ENCODE peak calls at places on chromosomes 3 and 15, in four cellular contexts. One of them, this sample, is unnamed. For H3K4me1, the result is how much of the 10 kb centered on the place peaks cover.

GRCh38 chr3:123440181-123440580 is 8.7 kb downstream of the ADCY5 start:
- DNase-seq in heart right ventricle: no peak
- DNase-seq in fibroblast of lung: no peak
- DNase-seq in adrenal gland: no peak
- DNase-seq in this sample: no peak

GRCh38 chr15:23467110-23467600 is 20.1 kb upstream of the GOLGA6L2 start:
- DNase-seq in heart right ventricle: no peak
- DNase-seq in fibroblast of lung: peak
- DNase-seq in adrenal gland: no peak
- DNase-seq in this sample: no peak

GRCh38 chr3:158430448-158430847 is 140.5 kb upstream of the MLF1 start:
- DNase-seq in heart right ventricle: no peak
- DNase-seq in fibroblast of lung: no peak
- DNase-seq in adrenal gland: no peak
- DNase-seq in this sample: no peak

GRCh38 chr15:40312370-40313158 is 4.8 kb upstream of the PLCB2 start:
- DNase-seq in heart right ventricle: no peak
- DNase-seq in fibroblast of lung: no peak
- DNase-seq in adrenal gland: no peak
- DNase-seq in this sample: no peak

GRCh38 chr3:2356298-2356950 is 257.8 kb downstream of the CNTN4 start:
- DNase-seq in heart right ventricle: no peak
- DNase-seq in fibroblast of lung: no peak
- DNase-seq in adrenal gland: no peak
- DNase-seq in this sample: no peak

GRCh38 chr3:122052968-122053367 is 2.2 kb upstream of the CD86 start:
- DNase-seq in heart right ventricle: no peak
- DNase-seq in fibroblast of lung: no peak
- DNase-seq in adrenal gland: no peak
- DNase-seq in this sample: no peak

GRCh38 chr3:14847613-14848541 is 29.1 kb downstream of the FGD5 start:
- DNase-seq in heart right ventricle: peak
- DNase-seq in fibroblast of lung: no peak
- DNase-seq in adrenal gland: no peak
- DNase-seq in this sample: no peak

GRCh38 chr3:27696906-27697305 is 25.2 kb downstream of the EOMES start:
- DNase-seq in heart right ventricle: no peak
- DNase-seq in fibroblast of lung: no peak
- DNase-seq in adrenal gland: no peak
- DNase-seq in this sample: no peak

GRCh38 chr3:11077466-11077865 is 76.8 kb upstream of the HRH1 start:
- DNase-seq in heart right ventricle: no peak
- DNase-seq in fibroblast of lung: peak
- DNase-seq in adrenal gland: no peak
- DNase-seq in this sample: no peak

GRCh38 chr15:55204464-55204863 is 7.7 kb upstream of the RSL24D1 start:
- DNase-seq in heart right ventricle: no peak
- DNase-seq in fibroblast of lung: no peak
- DNase-seq in adrenal gland: no peak
- DNase-seq in this sample: no peak

GRCh38 chr15:81341351-81341750 is 17.4 kb upstream of the STARD5 start:
- DNase-seq in heart right ventricle: no peak
- DNase-seq in fibroblast of lung: no peak
- DNase-seq in adrenal gland: no peak
- DNase-seq in this sample: no peak

GRCh38 chr15:44145495-44145894 is 49.6 kb downstream of the FRMD5 start:
- DNase-seq in heart right ventricle: no peak
- DNase-seq in fibroblast of lung: no peak
- DNase-seq in adrenal gland: no peak
- DNase-seq in this sample: no peak

GRCh38 chr15:100903191-100903590 is 16.0 kb upstream of the LRRK1 start:
- DNase-seq in heart right ventricle: no peak
- DNase-seq in fibroblast of lung: no peak
- DNase-seq in adrenal gland: no peak
- DNase-seq in this sample: no peak

GRCh38 chr15:88604381-88604951 is 16.7 kb upstream of the AEN start:
- DNase-seq in heart right ventricle: no peak
- DNase-seq in fibroblast of lung: no peak
- DNase-seq in adrenal gland: peak
- DNase-seq in this sample: no peak
- H3K4me3 ChIP-seq in heart right ventricle: peak
- H3K4me3 ChIP-seq in fibroblast of lung: no peak
- H3K4me3 ChIP-seq in adrenal gland: no peak
- H3K4me3 ChIP-seq in this sample: peak

GRCh38 chr15:72859023-72859756 is 75.6 kb upstream of the ADPGK start:
- DNase-seq in heart right ventricle: no peak
- DNase-seq in fibroblast of lung: no peak
- DNase-seq in adrenal gland: no peak
- DNase-seq in this sample: no peak

GRCh38 chr15:72856549-72857040 is 73.0 kb upstream of the ADPGK start:
- DNase-seq in heart right ventricle: no peak
- DNase-seq in fibroblast of lung: no peak
- DNase-seq in adrenal gland: no peak
- DNase-seq in this sample: no peak

GRCh38 chr15:72857331-72858065 is 73.9 kb upstream of the ADPGK start:
- DNase-seq in heart right ventricle: no peak
- DNase-seq in fibroblast of lung: no peak
- DNase-seq in adrenal gland: no peak
- DNase-seq in this sample: no peak

GRCh38 chr15:72859757-72860145 is 76.2 kb upstream of the ADPGK start:
- DNase-seq in heart right ventricle: no peak
- DNase-seq in fibroblast of lung: no peak
- DNase-seq in adrenal gland: no peak
- DNase-seq in this sample: no peak

GRCh38 chr15:72858205-72858604 is 74.6 kb upstream of the ADPGK start:
- DNase-seq in heart right ventricle: no peak
- DNase-seq in fibroblast of lung: no peak
- DNase-seq in adrenal gland: no peak
- DNase-seq in this sample: no peak
- H3K4me1 ChIP-seq in heart right ventricle: under half
- H3K4me1 ChIP-seq in fibroblast of lung: under half
- H3K4me1 ChIP-seq in adrenal gland: under half
- H3K4me1 ChIP-seq in this sample: under half

DNA sequence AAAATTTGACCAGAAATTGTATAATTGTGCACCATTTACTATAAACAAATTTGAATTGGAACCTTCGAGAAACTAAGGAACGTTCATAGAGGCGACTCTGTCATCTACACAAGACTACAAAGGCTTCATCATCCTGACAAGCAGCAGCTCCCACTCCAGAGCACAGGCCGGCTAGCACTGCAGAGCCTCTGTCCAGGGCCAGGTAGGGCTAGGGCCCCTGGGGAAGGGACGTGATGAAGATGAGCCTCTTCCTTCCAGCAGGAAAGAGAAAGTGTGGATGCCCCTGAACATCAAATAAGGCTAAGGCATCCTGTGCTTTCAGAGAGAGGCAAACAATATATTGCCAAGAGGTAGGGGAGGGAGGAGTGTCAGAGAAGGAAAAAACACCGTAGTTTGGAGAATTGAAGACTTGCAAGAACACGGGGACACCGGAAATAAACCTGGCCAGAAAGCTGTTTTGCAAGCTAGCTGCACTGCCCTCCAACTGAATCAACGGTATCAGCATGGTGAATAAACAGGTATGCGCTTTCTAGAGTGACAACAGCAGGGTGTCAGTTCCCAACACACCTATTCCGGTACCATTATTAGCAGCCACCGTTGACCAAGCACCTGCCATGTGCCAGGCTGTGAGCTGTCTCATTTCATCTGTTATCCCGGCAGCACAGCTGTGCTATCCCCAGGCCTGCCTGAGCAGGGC is 12.4 kb downstream of the XXYLT1 start:
- DNase-seq in heart right ventricle: no peak
- DNase-seq in fibroblast of lung: peak
- DNase-seq in adrenal gland: no peak
- DNase-seq in this sample: no peak
- H3K4me3 ChIP-seq in heart right ventricle: no peak
- H3K4me3 ChIP-seq in fibroblast of lung: no peak
- H3K4me3 ChIP-seq in adrenal gland: no peak
- H3K4me3 ChIP-seq in this sample: no peak

GRCh38 chr3:13349823-13350222 is 70.3 kb downstream of the NUP210 start:
- DNase-seq in heart right ventricle: no peak
- DNase-seq in fibroblast of lung: no peak
- DNase-seq in adrenal gland: no peak
- DNase-seq in this sample: peak

GRCh38 chr3:13348671-13349396 is 71.3 kb downstream of the NUP210 start:
- DNase-seq in heart right ventricle: no peak
- DNase-seq in fibroblast of lung: no peak
- DNase-seq in adrenal gland: no peak
- DNase-seq in this sample: no peak

GRCh38 chr3:13353936-13354542 is 66.1 kb downstream of the NUP210 start:
- DNase-seq in heart right ventricle: no peak
- DNase-seq in fibroblast of lung: no peak
- DNase-seq in adrenal gland: no peak
- DNase-seq in this sample: no peak

GRCh38 chr3:13357074-13357473 is 63.0 kb downstream of the NUP210 start:
- DNase-seq in heart right ventricle: no peak
- DNase-seq in fibroblast of lung: no peak
- DNase-seq in adrenal gland: no peak
- DNase-seq in this sample: no peak

DNA sequence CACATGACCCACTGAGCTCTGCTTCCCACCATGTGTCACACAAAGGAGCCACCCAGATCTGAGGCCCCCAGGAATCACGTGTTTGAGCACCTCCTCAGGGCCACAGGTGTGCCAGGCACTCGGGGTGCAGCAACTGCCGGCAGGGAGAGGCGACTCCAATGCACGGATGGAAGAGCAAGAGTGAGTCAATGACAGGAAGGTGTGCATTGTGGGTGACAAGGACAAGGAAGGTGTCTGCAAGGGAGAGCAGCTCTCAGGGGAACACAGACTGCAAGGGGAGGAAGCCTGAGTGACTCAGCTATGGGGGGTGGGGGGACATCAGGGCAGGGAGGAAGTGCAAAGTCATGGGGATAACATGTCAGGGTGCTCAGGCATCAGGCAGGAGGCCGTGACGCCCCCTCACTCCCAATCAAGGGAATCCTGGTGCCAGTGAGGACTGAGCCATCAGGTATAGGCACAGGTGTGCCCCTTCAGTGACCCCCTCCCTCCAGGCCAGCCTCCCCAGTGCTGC is 67.4 kb downstream of the NUP210 start:
- DNase-seq in heart right ventricle: no peak
- DNase-seq in fibroblast of lung: no peak
- DNase-seq in adrenal gland: no peak
- DNase-seq in this sample: no peak
- H3K4me1 ChIP-seq in heart right ventricle: under half
- H3K4me1 ChIP-seq in fibroblast of lung: under half
- H3K4me1 ChIP-seq in adrenal gland: under half
- H3K4me1 ChIP-seq in this sample: under half

GRCh38 chr3:71303627-71304260 is 279.8 kb downstream of the FOXP1 start:
- DNase-seq in heart right ventricle: no peak
- DNase-seq in fibroblast of lung: peak
- DNase-seq in adrenal gland: no peak
- DNase-seq in this sample: no peak
- H3K4me3 ChIP-seq in heart right ventricle: no peak
- H3K4me3 ChIP-seq in fibroblast of lung: no peak
- H3K4me3 ChIP-seq in adrenal gland: no peak
- H3K4me3 ChIP-seq in this sample: no peak

DNA sequence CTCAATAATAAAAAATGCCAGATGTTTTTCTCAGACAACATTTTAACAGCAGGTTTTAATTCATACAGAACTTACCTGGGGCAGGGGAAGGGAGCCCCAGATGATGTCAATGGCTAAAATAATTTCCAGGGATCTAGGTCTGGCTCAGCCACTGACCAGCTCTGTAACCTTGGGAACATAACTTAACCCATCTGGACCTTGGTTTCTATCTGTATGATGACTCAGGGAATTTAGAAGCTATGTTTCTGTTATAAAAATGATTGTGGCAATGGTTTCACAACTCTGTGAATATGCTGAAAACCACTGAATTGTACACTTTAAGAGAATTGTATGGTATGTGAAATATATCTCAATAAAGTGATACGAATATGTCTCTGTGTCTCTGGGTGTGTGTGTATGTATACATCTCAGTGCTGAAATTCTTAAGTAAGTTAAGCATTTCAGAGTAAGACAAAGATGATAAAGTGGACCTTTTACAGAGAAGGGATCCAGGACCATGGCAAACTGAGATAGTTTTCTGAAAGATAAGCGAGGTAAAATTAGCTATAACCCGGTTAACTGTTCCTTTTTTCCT is 2.9 kb downstream of the SH3GL3 start:
- DNase-seq in heart right ventricle: no peak
- DNase-seq in fibroblast of lung: peak
- DNase-seq in adrenal gland: no peak
- DNase-seq in this sample: no peak
- H3K4me1 ChIP-seq in heart right ventricle: under half
- H3K4me1 ChIP-seq in fibroblast of lung: under half
- H3K4me1 ChIP-seq in adrenal gland: under half
- H3K4me1 ChIP-seq in this sample: under half

DNA sequence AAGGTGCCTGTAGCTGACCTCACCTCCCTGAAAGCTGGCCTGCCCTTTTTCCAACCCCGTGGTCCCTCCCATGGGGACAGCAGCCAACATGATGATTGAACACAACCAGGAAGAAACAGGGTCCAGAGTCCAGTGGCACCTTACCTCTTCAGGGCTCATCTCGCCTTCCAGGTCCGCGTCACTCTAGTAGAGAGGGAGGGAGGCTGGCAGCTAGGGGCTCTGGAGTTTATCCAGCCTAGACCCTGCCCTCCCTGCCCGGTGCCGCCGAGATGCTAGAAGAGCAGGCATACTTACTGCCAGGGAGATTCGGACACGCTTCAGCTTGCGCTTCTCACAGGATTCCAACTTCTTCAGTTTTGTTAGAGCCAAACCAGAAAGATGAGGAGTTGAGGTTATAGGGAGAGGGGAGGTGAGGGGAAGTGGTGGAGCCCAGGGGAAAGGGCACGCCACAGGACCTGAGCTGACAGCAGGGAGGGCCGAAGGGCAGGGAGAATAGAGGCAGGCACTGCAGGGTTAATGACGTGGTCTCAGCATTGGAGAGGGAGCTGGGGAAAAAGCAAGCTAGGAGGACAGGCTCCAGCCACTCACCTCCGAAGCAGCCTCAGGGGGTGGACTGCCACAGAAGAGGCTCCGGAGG is 9.1 kb downstream of the CLCN2 start:
- DNase-seq in heart right ventricle: no peak
- DNase-seq in fibroblast of lung: no peak
- DNase-seq in adrenal gland: peak
- DNase-seq in this sample: no peak
- H3K4me3 ChIP-seq in heart right ventricle: no peak
- H3K4me3 ChIP-seq in fibroblast of lung: no peak
- H3K4me3 ChIP-seq in adrenal gland: no peak
- H3K4me3 ChIP-seq in this sample: no peak

DNA sequence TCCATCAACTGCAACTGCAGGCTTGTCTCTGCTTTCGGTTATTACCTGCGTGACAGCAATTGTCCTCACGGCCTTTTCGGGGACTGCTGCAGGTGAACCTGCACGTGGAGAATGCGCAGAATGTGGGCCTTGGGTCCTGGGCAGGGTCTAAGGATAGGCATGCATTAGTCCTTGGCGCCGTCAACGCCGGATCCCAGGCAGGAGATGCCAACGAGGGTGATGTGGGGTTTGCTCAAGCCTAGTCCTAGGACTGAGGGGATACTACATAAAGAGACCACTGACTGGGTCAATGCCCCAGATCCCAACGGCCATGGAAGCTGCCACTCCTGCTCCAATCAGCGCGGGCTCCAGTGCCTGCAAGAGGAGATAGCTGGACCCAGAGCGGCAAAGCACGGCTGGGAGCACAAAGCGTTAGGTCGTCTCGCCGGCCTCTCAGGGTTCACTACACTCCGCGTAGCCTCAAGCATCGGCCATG is 448 bp upstream of the RBM15B start:
- DNase-seq in heart right ventricle: no peak
- DNase-seq in fibroblast of lung: no peak
- DNase-seq in adrenal gland: no peak
- DNase-seq in this sample: no peak
- H3K4me1 ChIP-seq in heart right ventricle: half or more
- H3K4me1 ChIP-seq in fibroblast of lung: under half
- H3K4me1 ChIP-seq in adrenal gland: half or more
- H3K4me1 ChIP-seq in this sample: under half